ENCODE peak calls at places on chromosomes 6 and 20, in nine cellular contexts. L is NCI-H748 treated with DMSO at 0.1 percent for 48 hours; P is C1 segment of cervical spinal cord; V is epithelial cell of esophagus; E is stimulated activated CD8-positive, alpha-beta memory T cell treated with anti-CD3 and anti-CD28 coated beads, Interleukin-7, amount 100 ng/mL, for 4 hours; Z is neural crest cell; B is activated CD8-positive, alpha-beta memory T cell treated with anti-CD3 and anti-CD28 coated beads for 1 hour; S is fibroblast of gingiva; R is brain microvascular endothelial cell. G is an unnamed sample.

GRCh38 chr6:1096967-1097765 is 214.7 kb upstream of the FOXQ1 start:
- DNase-seq in S (no peak), E (no peak), B (no peak), L (no peak), V (no peak), P (no peak), R (no peak), Z (no peak), G (no peak)

GRCh38 chr20:51854912-51855311 is 52.6 kb upstream of the SALL4 start:
- DNase-seq in V (no peak), S (no peak), L (no peak), R (no peak), B (no peak), Z (no peak), P (no peak), E (no peak), G (no peak)

GRCh38 chr6:27129095-27129815 is 118.2 kb upstream of the PRSS16 start:
- DNase-seq in E (no peak), Z (no peak), R (no peak), V (no peak), P (no peak), S (peak), B (no peak), L (peak), G (no peak)

GRCh38 chr20:14757728-14758127 is 420.3 kb upstream of the FLRT3 start:
- DNase-seq in E (no peak), S (no peak), B (no peak), L (no peak), P (no peak), R (no peak), Z (no peak), V (no peak), G (no peak)

GRCh38 chr20:51500311-51500710 is 42.2 kb downstream of the NFATC2 start:
- DNase-seq in B (no peak), R (no peak), E (peak), P (no peak), V (peak), Z (no peak), S (no peak), L (no peak), G (no peak)

GRCh38 chr6:67506352-67506751 is 1128.7 kb upstream of the ADGRB3 start:
- DNase-seq in R (no peak), L (no peak), P (no peak), S (no peak), B (no peak), V (no peak), Z (no peak), E (no peak), G (no peak)

GRCh38 chr20:24958506-24959385 is 9.7 kb downstream of the CST7 start:
- DNase-seq in B (no peak), Z (no peak), V (no peak), E (no peak), L (no peak), P (no peak), S (no peak), R (no peak), G (no peak)

GRCh38 chr6:4010682-4011081 is 68.3 kb downstream of the FAM217A start:
- DNase-seq in P (no peak), V (peak), B (no peak), R (no peak), L (no peak), E (no peak), Z (no peak), S (no peak), G (no peak)

GRCh38 chr6:8180327-8181161 is 78.2 kb upstream of the EEF1E1 start:
- DNase-seq in L (no peak), S (peak), Z (no peak), V (peak), P (no peak), B (no peak), E (no peak), R (peak), G (peak)

GRCh38 chr6:157652601-157653363 is 170.3 kb upstream of the SNX9 start:
- DNase-seq in L (no peak), V (no peak), E (no peak), R (no peak), S (no peak), Z (no peak), B (no peak), P (no peak), G (no peak)

GRCh38 chr20:58150772-58151171 is 77.7 kb downstream of the ANKRD60 start:
- DNase-seq in L (peak), R (no peak), V (no peak), B (no peak), P (no peak), Z (no peak), S (no peak), E (no peak), G (no peak)

GRCh38 chr6:24689964-24690363 is 23.1 kb downstream of the ACOT13 start:
- DNase-seq in R (no peak), V (no peak), S (peak), L (no peak), E (no peak), Z (no peak), B (no peak), P (no peak), G (peak)

GRCh38 chr6:47407295-47408281 is 70.0 kb upstream of the CD2AP start:
- DNase-seq in B (no peak), Z (no peak), P (no peak), V (no peak), R (peak), L (no peak), S (no peak), E (no peak), G (no peak)

GRCh38 chr6:21739838-21740237 is 146.3 kb downstream of the SOX4 start:
- DNase-seq in R (no peak), E (no peak), L (no peak), S (no peak), B (no peak), Z (no peak), P (no peak), V (no peak), G (no peak)

GRCh38 chr20:4051413-4052138 is 36.2 kb upstream of the RNF24 start:
- DNase-seq in S (no peak), E (no peak), L (no peak), B (no peak), V (no peak), P (no peak), Z (no peak), R (no peak), G (no peak)

GRCh38 chr20:53215166-53215565 is 243.0 kb downstream of the TSHZ2 start:
- DNase-seq in V (peak), P (no peak), L (no peak), R (no peak), S (no peak), Z (no peak), B (no peak), E (no peak), G (no peak)

GRCh38 chr20:39019805-39020325 is 57.7 kb downstream of the DHX35 start:
- DNase-seq in B (no peak), Z (no peak), S (peak), R (no peak), E (no peak), P (no peak), L (no peak), V (no peak), G (no peak)

GRCh38 chr20:37729452-37729851 is 35.6 kb downstream of the CTNNBL1 start:
- DNase-seq in P (no peak), V (no peak), S (no peak), L (no peak), Z (no peak), E (no peak), R (no peak), B (no peak), G (no peak)

GRCh38 chr6:27892596-27893058 is 19.6 kb downstream of the OR2B2 start:
- DNase-seq in Z (no peak), E (no peak), S (no peak), P (no peak), L (peak), V (no peak), R (no peak), B (no peak), G (peak)

GRCh38 chr20:31915491-31916280 is 36.2 kb downstream of the PDRG1 start:
- DNase-seq in B (no peak), V (no peak), P (no peak), L (peak), S (no peak), R (no peak), Z (no peak), E (no peak), G (no peak)

GRCh38 chr6:142846459-142846831 is 98.5 kb downstream of the HIVEP2 start:
- DNase-seq in S (peak), E (no peak), B (no peak), L (no peak), R (no peak), V (peak), P (no peak), Z (no peak), G (peak)

GRCh38 chr6:47161176-47161687 is 119.1 kb upstream of the ADGRF1 start:
- DNase-seq in S (peak), P (no peak), Z (no peak), V (peak), E (no peak), B (no peak), R (no peak), L (peak), G (peak)

GRCh38 chr6:115415378-115415777 is 645.3 kb downstream of the FRK start:
- DNase-seq in B (no peak), V (no peak), L (no peak), Z (no peak), R (no peak), S (no peak), P (no peak), E (no peak), G (no peak)

GRCh38 chr20:53412600-53413187 is 180.9 kb downstream of the ZNF217 start:
- DNase-seq in B (no peak), L (no peak), Z (no peak), R (no peak), P (no peak), S (no peak), V (no peak), E (no peak), G (no peak)

GRCh38 chr6:166007349-166008263 is 160.0 kb downstream of the TBXT start:
- DNase-seq in Z (no peak), V (no peak), B (no peak), S (peak), R (peak), P (no peak), L (no peak), E (no peak), G (peak)

GRCh38 chr6:25389501-25389900 is 110.3 kb downstream of the CARMIL1 start:
- DNase-seq in E (no peak), P (no peak), L (no peak), S (peak), B (no peak), R (no peak), V (peak), Z (no peak), G (peak)